ENCODE peak calls at places on chromosomes 16 and 17, in seven cellular contexts. One of them, this sample, is unnamed.

GRCh38 chr17:27602721-27603445 is 28.1 kb upstream of the LGALS9 start:
- DNase-seq in choroid plexus epithelial cell: peak; percentile 81
- DNase-seq in cardiac fibroblast: peak; percentile 72
- DNase-seq in neural crest cell: peak; percentile 86
- DNase-seq in heart right ventricle: peak; percentile 69
- DNase-seq in left ventricle myocardium inferior: peak; percentile 68
- DNase-seq in stomach: peak; percentile 86
- DNase-seq in this sample: peak; percentile 74

GRCh38 chr17:39926588-39927100 is 757 bp downstream of the ORMDL3 start:
- DNase-seq in choroid plexus epithelial cell: peak; percentile 73
- DNase-seq in cardiac fibroblast: peak; percentile 28
- DNase-seq in neural crest cell: no peak
- DNase-seq in heart right ventricle: no peak
- DNase-seq in left ventricle myocardium inferior: peak; percentile 33
- DNase-seq in stomach: peak; percentile 55
- DNase-seq in this sample: peak; percentile 39

GRCh38 chr17:8955021-8955420 is 10.5 kb downstream of the PIK3R5 start:
- DNase-seq in choroid plexus epithelial cell: no peak
- DNase-seq in cardiac fibroblast: no peak
- DNase-seq in neural crest cell: no peak
- DNase-seq in heart right ventricle: no peak
- DNase-seq in left ventricle myocardium inferior: no peak
- DNase-seq in stomach: no peak
- DNase-seq in this sample: no peak

GRCh38 chr17:79090503-79091372 is 16.1 kb downstream of the ENGASE start:
- DNase-seq in choroid plexus epithelial cell: peak; percentile 15
- DNase-seq in cardiac fibroblast: peak; percentile 13
- DNase-seq in neural crest cell: no peak
- DNase-seq in heart right ventricle: no peak
- DNase-seq in left ventricle myocardium inferior: no peak
- DNase-seq in stomach: no peak
- DNase-seq in this sample: no peak

GRCh38 chr16:27639588-27640276 is 89.8 kb downstream of the KATNIP start:
- DNase-seq in choroid plexus epithelial cell: peak; percentile 83
- DNase-seq in cardiac fibroblast: peak; percentile 71
- DNase-seq in neural crest cell: peak; percentile 31
- DNase-seq in heart right ventricle: no peak
- DNase-seq in left ventricle myocardium inferior: no peak
- DNase-seq in stomach: no peak
- DNase-seq in this sample: no peak

GRCh38 chr17:82021728-82022309 is 859 bp downstream of the CENPX start:
- DNase-seq in choroid plexus epithelial cell: no peak
- DNase-seq in cardiac fibroblast: no peak
- DNase-seq in neural crest cell: no peak
- DNase-seq in heart right ventricle: no peak
- DNase-seq in left ventricle myocardium inferior: no peak
- DNase-seq in stomach: no peak
- DNase-seq in this sample: no peak

GRCh38 chr17:45189002-45189401 is 27.3 kb downstream of the HEXIM2 start:
- DNase-seq in choroid plexus epithelial cell: no peak
- DNase-seq in cardiac fibroblast: no peak
- DNase-seq in neural crest cell: no peak
- DNase-seq in heart right ventricle: no peak
- DNase-seq in left ventricle myocardium inferior: no peak
- DNase-seq in stomach: no peak
- DNase-seq in this sample: no peak

GRCh38 chr17:48611213-48611612 is 396 bp upstream of the HOXB7 start:
- DNase-seq in choroid plexus epithelial cell: no peak
- DNase-seq in cardiac fibroblast: no peak
- DNase-seq in neural crest cell: no peak
- DNase-seq in heart right ventricle: no peak
- DNase-seq in left ventricle myocardium inferior: no peak
- DNase-seq in stomach: no peak
- DNase-seq in this sample: no peak

GRCh38 chr16:86218479-86219170 is 291.7 kb upstream of the FOXF1 start:
- DNase-seq in choroid plexus epithelial cell: no peak
- DNase-seq in cardiac fibroblast: no peak
- DNase-seq in neural crest cell: no peak
- DNase-seq in heart right ventricle: no peak
- DNase-seq in left ventricle myocardium inferior: no peak
- DNase-seq in stomach: no peak
- DNase-seq in this sample: no peak

GRCh38 chr16:85612801-85613608 is at the start of gene GSE1:
- DNase-seq in choroid plexus epithelial cell: peak; percentile 70
- DNase-seq in cardiac fibroblast: peak; percentile 68
- DNase-seq in neural crest cell: peak; percentile 69
- DNase-seq in heart right ventricle: peak; percentile 93
- DNase-seq in left ventricle myocardium inferior: peak; percentile 93
- DNase-seq in stomach: peak; percentile 99
- DNase-seq in this sample: peak; percentile 53

GRCh38 chr17:746783-747629 is 5.1 kb downstream of the GEMIN4 start:
- DNase-seq in choroid plexus epithelial cell: no peak
- DNase-seq in cardiac fibroblast: no peak
- DNase-seq in neural crest cell: no peak
- DNase-seq in heart right ventricle: no peak
- DNase-seq in left ventricle myocardium inferior: no peak
- DNase-seq in stomach: no peak
- DNase-seq in this sample: no peak

GRCh38 chr17:40550608-40551007 is 14.7 kb downstream of the CCR7 start:
- DNase-seq in choroid plexus epithelial cell: peak; percentile 95
- DNase-seq in cardiac fibroblast: peak; percentile 98
- DNase-seq in neural crest cell: no peak
- DNase-seq in heart right ventricle: peak; percentile 69
- DNase-seq in left ventricle myocardium inferior: peak; percentile 60
- DNase-seq in stomach: peak; percentile 25
- DNase-seq in this sample: no peak

GRCh38 chr16:84993926-84994325 is 17.4 kb downstream of the ZDHHC7 start:
- DNase-seq in choroid plexus epithelial cell: no peak
- DNase-seq in cardiac fibroblast: no peak
- DNase-seq in neural crest cell: no peak
- DNase-seq in heart right ventricle: no peak
- DNase-seq in left ventricle myocardium inferior: no peak
- DNase-seq in stomach: no peak
- DNase-seq in this sample: no peak

GRCh38 chr17:74429604-74430384 is 2.1 kb upstream of the GPRC5C start:
- DNase-seq in choroid plexus epithelial cell: no peak
- DNase-seq in cardiac fibroblast: no peak
- DNase-seq in neural crest cell: no peak
- DNase-seq in heart right ventricle: no peak
- DNase-seq in left ventricle myocardium inferior: no peak
- DNase-seq in stomach: peak; percentile 74
- DNase-seq in this sample: no peak

GRCh38 chr17:18248300-18248731 is 10.2 kb downstream of the FLII start:
- DNase-seq in choroid plexus epithelial cell: peak; percentile 86
- DNase-seq in cardiac fibroblast: peak; percentile 77
- DNase-seq in neural crest cell: peak; percentile 67
- DNase-seq in heart right ventricle: peak; percentile 51
- DNase-seq in left ventricle myocardium inferior: peak; percentile 53
- DNase-seq in stomach: peak; percentile 67
- DNase-seq in this sample: peak; percentile 51

GRCh38 chr17:77449908-77450741 is 309.4 kb downstream of the SEC14L1 start:
- DNase-seq in choroid plexus epithelial cell: peak; percentile 74
- DNase-seq in cardiac fibroblast: peak; percentile 70
- DNase-seq in neural crest cell: peak; percentile 74
- DNase-seq in heart right ventricle: peak; percentile 85
- DNase-seq in left ventricle myocardium inferior: peak; percentile 86
- DNase-seq in stomach: peak; percentile 67
- DNase-seq in this sample: no peak

GRCh38 chr17:7782237-7782636 is 51.8 kb upstream of the KDM6B start:
- DNase-seq in choroid plexus epithelial cell: peak; percentile 83
- DNase-seq in cardiac fibroblast: peak; percentile 56
- DNase-seq in neural crest cell: no peak
- DNase-seq in heart right ventricle: no peak
- DNase-seq in left ventricle myocardium inferior: no peak
- DNase-seq in stomach: no peak
- DNase-seq in this sample: no peak
- TF ChIP-seq CTCF in choroid plexus epithelial cell: peak; percentile 58
- TF ChIP-seq CTCF in cardiac fibroblast: peak; percentile 13
- TF ChIP-seq CTCF in neural crest cell: no peak
- TF ChIP-seq CTCF in heart right ventricle: no peak
- TF ChIP-seq CTCF in left ventricle myocardium inferior: no peak
- TF ChIP-seq CTCF in stomach: no peak
- TF ChIP-seq CTCF in this sample: no peak

GRCh38 chr17:11251561-11252107 is 10.6 kb downstream of the SHISA6 start:
- DNase-seq in choroid plexus epithelial cell: no peak
- DNase-seq in cardiac fibroblast: no peak
- DNase-seq in neural crest cell: no peak
- DNase-seq in heart right ventricle: no peak
- DNase-seq in left ventricle myocardium inferior: no peak
- DNase-seq in stomach: no peak
- DNase-seq in this sample: no peak
- TF ChIP-seq CTCF in choroid plexus epithelial cell: no peak
- TF ChIP-seq CTCF in cardiac fibroblast: no peak
- TF ChIP-seq CTCF in neural crest cell: no peak
- TF ChIP-seq CTCF in heart right ventricle: no peak
- TF ChIP-seq CTCF in left ventricle myocardium inferior: no peak
- TF ChIP-seq CTCF in stomach: no peak
- TF ChIP-seq CTCF in this sample: no peak

GRCh38 chr17:38559880-38560230 is 45.9 kb downstream of the SRCIN1 start:
- DNase-seq in choroid plexus epithelial cell: no peak
- DNase-seq in cardiac fibroblast: no peak
- DNase-seq in neural crest cell: no peak
- DNase-seq in heart right ventricle: no peak
- DNase-seq in left ventricle myocardium inferior: no peak
- DNase-seq in stomach: no peak
- DNase-seq in this sample: no peak

GRCh38 chr17:38557836-38558750 is 47.7 kb downstream of the SRCIN1 start:
- DNase-seq in choroid plexus epithelial cell: peak; percentile 94
- DNase-seq in cardiac fibroblast: peak; percentile 94
- DNase-seq in neural crest cell: peak; percentile 93
- DNase-seq in heart right ventricle: peak; percentile 93
- DNase-seq in left ventricle myocardium inferior: peak; percentile 90
- DNase-seq in stomach: peak; percentile 95
- DNase-seq in this sample: peak; percentile 85

GRCh38 chr17:38558751-38559024 is 47.1 kb downstream of the SRCIN1 start:
- DNase-seq in choroid plexus epithelial cell: no peak
- DNase-seq in cardiac fibroblast: no peak
- DNase-seq in neural crest cell: no peak
- DNase-seq in heart right ventricle: no peak
- DNase-seq in left ventricle myocardium inferior: no peak
- DNase-seq in stomach: no peak
- DNase-seq in this sample: no peak

GRCh38 chr17:38560503-38561318 is 45.0 kb downstream of the SRCIN1 start:
- DNase-seq in choroid plexus epithelial cell: peak; percentile 58
- DNase-seq in cardiac fibroblast: peak; percentile 58
- DNase-seq in neural crest cell: no peak
- DNase-seq in heart right ventricle: no peak
- DNase-seq in left ventricle myocardium inferior: no peak
- DNase-seq in stomach: no peak
- DNase-seq in this sample: no peak

DNA sequence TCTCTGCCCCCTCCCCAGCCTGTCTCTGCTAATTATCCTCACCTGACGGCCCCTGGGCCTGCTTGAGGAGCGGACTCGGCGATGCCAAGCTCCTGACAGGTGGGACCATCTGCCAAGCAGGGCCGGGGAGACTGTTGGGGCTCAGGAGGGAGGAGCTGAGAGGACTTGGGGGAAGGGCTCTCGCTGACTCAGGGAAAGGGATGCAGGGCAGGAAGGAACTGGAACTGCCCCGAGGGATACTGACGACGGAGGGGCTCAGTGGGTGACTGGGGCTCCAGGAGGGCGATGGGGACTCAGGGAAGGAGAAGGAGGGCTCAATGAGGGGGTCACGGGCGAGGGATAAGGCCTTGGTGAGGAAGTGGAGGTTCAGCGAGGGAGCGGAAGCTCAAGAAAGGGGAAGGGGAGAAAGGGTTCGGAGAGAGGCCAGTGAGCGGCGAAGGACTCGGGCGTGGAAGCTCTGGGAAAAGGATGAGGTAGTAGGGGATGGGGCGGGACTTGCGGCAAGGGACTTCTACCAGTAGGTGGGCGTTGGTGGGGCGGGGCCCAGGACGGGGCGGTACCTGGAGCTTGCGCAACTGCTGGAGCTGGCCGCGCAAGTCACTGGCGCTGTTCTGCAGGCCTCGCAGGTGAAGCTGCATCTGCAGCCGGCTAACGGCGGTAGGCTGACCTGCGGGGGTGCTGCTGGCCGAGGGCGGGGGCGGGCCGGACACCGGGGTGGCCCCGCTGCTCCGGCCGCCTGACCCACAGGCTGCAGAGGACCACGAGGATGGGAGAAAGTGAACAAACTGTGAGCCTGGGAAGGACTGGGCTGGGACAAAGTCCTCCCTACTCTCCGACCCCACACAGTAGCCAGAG is 46.5 kb downstream of the SRCIN1 start:
- DNase-seq in choroid plexus epithelial cell: peak; percentile 63
- DNase-seq in cardiac fibroblast: peak; percentile 49
- DNase-seq in neural crest cell: peak; percentile 56
- DNase-seq in heart right ventricle: peak; percentile 76
- DNase-seq in left ventricle myocardium inferior: peak; percentile 76
- DNase-seq in stomach: peak; percentile 94
- DNase-seq in this sample: peak; percentile 80
- TF ChIP-seq CTCF in choroid plexus epithelial cell: no peak
- TF ChIP-seq CTCF in cardiac fibroblast: no peak
- TF ChIP-seq CTCF in neural crest cell: peak; percentile 37
- TF ChIP-seq CTCF in heart right ventricle: no peak
- TF ChIP-seq CTCF in left ventricle myocardium inferior: no peak
- TF ChIP-seq CTCF in stomach: peak; percentile 25
- TF ChIP-seq CTCF in this sample: no peak

DNA sequence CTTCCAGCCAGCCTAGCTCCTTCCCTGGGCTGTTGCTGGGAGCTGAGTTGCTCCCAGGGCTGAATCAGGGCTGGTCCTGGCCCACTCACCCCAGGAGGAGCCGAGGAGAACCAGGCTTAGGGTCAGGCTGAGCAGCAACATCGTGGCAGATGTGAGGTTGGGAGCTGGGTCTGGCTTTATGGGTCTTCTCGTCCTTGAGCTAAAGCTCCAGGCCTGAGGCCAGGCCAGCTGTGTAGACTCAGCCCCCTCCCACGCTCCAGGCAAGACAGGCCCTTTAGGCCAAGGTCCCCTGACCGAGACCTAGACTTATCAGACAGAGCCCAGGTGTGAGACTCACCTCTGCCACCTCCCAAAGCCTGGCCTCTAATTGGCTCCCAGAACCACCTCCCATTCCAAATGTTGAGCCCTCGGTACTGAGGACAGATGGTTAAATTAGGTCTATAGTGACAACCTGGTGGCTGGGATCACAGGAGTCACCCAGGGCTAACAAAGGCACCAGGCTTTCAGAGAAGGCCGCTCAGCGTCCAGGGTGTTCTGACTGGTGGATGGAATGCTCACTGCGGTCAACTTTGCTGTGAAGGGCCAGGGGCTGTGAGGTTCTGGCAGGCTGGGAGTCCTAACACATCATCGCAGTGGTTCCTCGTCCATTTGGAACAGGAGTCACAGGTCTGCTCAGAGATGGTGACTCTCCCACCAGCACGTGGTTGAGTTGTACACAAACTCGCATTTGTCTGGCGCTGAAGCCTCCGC is at the start of gene CTRL:
- DNase-seq in choroid plexus epithelial cell: no peak
- DNase-seq in cardiac fibroblast: no peak
- DNase-seq in neural crest cell: no peak
- DNase-seq in heart right ventricle: no peak
- DNase-seq in left ventricle myocardium inferior: no peak
- DNase-seq in stomach: no peak
- DNase-seq in this sample: no peak
- TF ChIP-seq CTCF in choroid plexus epithelial cell: peak; percentile 40
- TF ChIP-seq CTCF in cardiac fibroblast: peak; percentile 27
- TF ChIP-seq CTCF in neural crest cell: peak; percentile 35
- TF ChIP-seq CTCF in heart right ventricle: no peak
- TF ChIP-seq CTCF in left ventricle myocardium inferior: no peak
- TF ChIP-seq CTCF in stomach: no peak
- TF ChIP-seq CTCF in this sample: no peak

GRCh38 chr17:56891751-56892150 is 22.1 kb downstream of the TRIM25 start:
- DNase-seq in choroid plexus epithelial cell: no peak
- DNase-seq in cardiac fibroblast: peak; percentile 38
- DNase-seq in neural crest cell: no peak
- DNase-seq in heart right ventricle: peak; percentile 44
- DNase-seq in left ventricle myocardium inferior: peak; percentile 23
- DNase-seq in stomach: peak; percentile 40
- DNase-seq in this sample: peak; percentile 52
- TF ChIP-seq CTCF in choroid plexus epithelial cell: peak; percentile 56
- TF ChIP-seq CTCF in cardiac fibroblast: peak; percentile 59
- TF ChIP-seq CTCF in neural crest cell: peak; percentile 27
- TF ChIP-seq CTCF in heart right ventricle: peak; percentile 20
- TF ChIP-seq CTCF in left ventricle myocardium inferior: peak; percentile 53
- TF ChIP-seq CTCF in stomach: peak; percentile 28
- TF ChIP-seq CTCF in this sample: peak; percentile 65